ENCODE peak calls at places on chromosome 21, in ten cellular contexts. O is NT2/D1; B is stimulated activated naive B cell treated with anti-CD40 and anti-IgM and Interleukin-4, amounts not matched to agents 10 μg/mL and 1 μg/mL and 100 μg/mL, for 72 hours; W is activated gamma-delta T cell treated with Interleukin-2 at 50 U/mL for 16 hours; X is epithelial cell of esophagus; S is iPS-NIHi11; E is OCI-LY7; K is heart left ventricle; D is cardiac muscle cell; U is HCT116. M is an unnamed sample.

GRCh38 chr21:43600642-43601397 is 58.5 kb downstream of the HSF2BP start:
- DNase-seq in O (no peak), B (no peak), W (no peak), X (peak), S (no peak), E (no peak), K (no peak), D (peak), U (no peak), M (no peak)

GRCh38 chr21:14382835-14383595 is at the start of gene HSPA13:
- DNase-seq in O (peak), B (peak), W (peak), X (peak), S (peak), E (peak), K (peak), D (peak), U (peak), M (peak)

GRCh38 chr21:16418211-16418610 is 688.4 kb downstream of the USP25 start:
- DNase-seq in O (no peak), B (no peak), W (no peak), X (no peak), S (no peak), E (no peak), K (no peak), D (peak), U (no peak), M (no peak)

GRCh38 chr21:44408226-44408625 is 47.1 kb upstream of the LRRC3 start:
- DNase-seq in O (no peak), B (no peak), W (no peak), X (no peak), S (no peak), E (no peak), K (no peak), D (no peak), U (no peak), M (no peak)

GRCh38 chr21:37337831-37338230 is 28.7 kb upstream of the DYRK1A start:
- DNase-seq in O (no peak), B (no peak), W (no peak), X (no peak), S (no peak), E (no peak), K (no peak), D (no peak), U (no peak), M (no peak)

GRCh38 chr21:45768011-45768740 is 124.7 kb downstream of the PCBP3 start:
- DNase-seq in O (no peak), B (no peak), W (no peak), X (no peak), S (no peak), E (no peak), K (no peak), D (peak), U (no peak), M (no peak)

GRCh38 chr21:31564439-31564838 is 95.1 kb upstream of the SOD1 start:
- DNase-seq in O (no peak), B (no peak), W (no peak), X (peak), S (no peak), E (no peak), K (no peak), D (no peak), U (no peak), M (no peak)

GRCh38 chr21:33101300-33102005 is 31.5 kb downstream of the OLIG1 start:
- DNase-seq in O (no peak), B (peak), W (no peak), X (no peak), S (no peak), E (no peak), K (no peak), D (no peak), U (no peak), M (peak)